ENCODE peak calls at places on chromosomes 2 and 18, in ten cellular contexts. O is body of pancreas, T is sigmoid colon, N is heart left ventricle, F is GM12891, E is H1, R is breast epithelium, G is K562, P is gastrocnemius medialis, J is transverse colon. Z is an unnamed sample.

GRCh38 chr18:9642799-9643445 is 28.6 kb upstream of the PPP4R1 start:
- DNase-seq in F (no peak), G (no peak), E (no peak), T (no peak), N (no peak), O (no peak), P (no peak), R (no peak), J (no peak), Z (no peak)

GRCh38 chr2:112906276-112906675 is 4.7 kb upstream of the IL37 start:
- DNase-seq in J (no peak), E (no peak), P (no peak), G (no peak), N (no peak), O (no peak), F (no peak), T (no peak), R (no peak), Z (no peak)

GRCh38 chr2:65122313-65122712 is 7.6 kb downstream of the RAB1A start:
- DNase-seq in T (no peak), J (no peak), E (no peak), F (no peak), R (no peak), N (no peak), G (no peak), P (no peak), O (no peak), Z (no peak)

GRCh38 chr2:223751012-223751411 is 86.4 kb downstream of the AP1S3 start:
- DNase-seq in E (no peak), J (no peak), F (no peak), G (no peak), O (no peak), P (no peak), T (no peak), R (no peak), N (no peak), Z (no peak)

GRCh38 chr2:141570474-141571131 is 560.2 kb downstream of the LRP1B start:
- DNase-seq in P (no peak), R (no peak), O (no peak), F (no peak), G (no peak), J (no peak), T (no peak), N (no peak), E (no peak), Z (no peak)

GRCh38 chr2:128520787-128521186 is 202.1 kb upstream of the HS6ST1 start:
- DNase-seq in F (peak), O (no peak), P (no peak), E (no peak), R (no peak), T (no peak), G (no peak), N (no peak), J (no peak), Z (no peak)

GRCh38 chr2:196229013-196229412 is 57.6 kb upstream of the STK17B start:
- DNase-seq in G (no peak), T (no peak), J (no peak), R (no peak), P (no peak), N (no peak), E (no peak), F (no peak), O (no peak), Z (no peak)

GRCh38 chr2:171625013-171625412 is 62.3 kb upstream of the DYNC1I2 start:
- DNase-seq in T (no peak), F (no peak), E (no peak), O (no peak), N (no peak), J (no peak), P (no peak), R (no peak), G (no peak), Z (no peak)

GRCh38 chr2:58039170-58039611 is 7.4 kb upstream of the VRK2 start:
- DNase-seq in F (no peak), T (no peak), N (no peak), E (no peak), O (no peak), J (no peak), P (no peak), R (no peak), G (peak), Z (peak)

GRCh38 chr2:179036353-179036905 is 13.5 kb downstream of the CCDC141 start:
- DNase-seq in P (no peak), N (no peak), O (no peak), E (no peak), T (no peak), R (no peak), G (no peak), F (no peak), J (no peak), Z (no peak)

GRCh38 chr2:69280017-69280671 is 106.9 kb downstream of the GFPT1 start:
- DNase-seq in P (no peak), J (no peak), O (no peak), E (no peak), T (no peak), R (no peak), F (no peak), N (no peak), G (no peak), Z (no peak)

GRCh38 chr2:236748801-236749200 is 179.2 kb downstream of the ACKR3 start:
- DNase-seq in E (no peak), N (no peak), T (no peak), J (no peak), G (no peak), O (peak), P (peak), F (no peak), R (no peak), Z (no peak)

GRCh38 chr2:40087927-40088326 is 308.9 kb upstream of the THUMPD2 start:
- DNase-seq in G (no peak), O (no peak), P (no peak), R (no peak), F (no peak), J (no peak), T (no peak), N (no peak), E (no peak), Z (no peak)

GRCh38 chr2:6642011-6642410 is 223.7 kb downstream of the CMPK2 start:
- DNase-seq in R (no peak), O (no peak), T (no peak), P (no peak), J (no peak), F (no peak), G (no peak), E (no peak), N (no peak), Z (no peak)

GRCh38 chr2:47313728-47314127 is 89.2 kb upstream of the MSH2 start:
- DNase-seq in O (no peak), T (no peak), R (no peak), G (peak), J (no peak), E (no peak), F (no peak), P (no peak), N (no peak), Z (no peak)

GRCh38 chr2:238700122-238700457 is 147.8 kb upstream of the TWIST2 start:
- DNase-seq in J (peak), E (no peak), P (no peak), F (no peak), T (no peak), O (peak), G (no peak), N (no peak), R (no peak), Z (no peak)

GRCh38 chr2:160203422-160203821 is 3.4 kb upstream of the ITGB6 start:
- DNase-seq in N (no peak), F (no peak), P (no peak), E (no peak), G (no peak), J (no peak), T (no peak), O (no peak), R (no peak), Z (no peak)

GRCh38 chr2:56170536-56170935 is 13.3 kb upstream of the CCDC85A start:
- DNase-seq in P (no peak), N (no peak), F (no peak), T (no peak), E (no peak), O (no peak), J (no peak), G (no peak), R (no peak), Z (no peak)

GRCh38 chr2:35347561-35347960 is 1008.0 kb upstream of the CRIM1 start:
- DNase-seq in G (no peak), O (no peak), E (no peak), R (no peak), P (no peak), J (no peak), N (no peak), F (no peak), T (no peak), Z (no peak)

GRCh38 chr2:164841719-164842623 is at the start of gene COBLL1:
- DNase-seq in R (peak), F (peak), E (no peak), N (peak), T (peak), P (peak), J (peak), G (peak), O (peak), Z (peak)
- TF ChIP-seq POLR2A in R (no peak), F (no peak), E (no peak), N (no peak), T (no peak), P (no peak), J (peak), G (no peak), O (peak), Z (no peak)

DNA sequence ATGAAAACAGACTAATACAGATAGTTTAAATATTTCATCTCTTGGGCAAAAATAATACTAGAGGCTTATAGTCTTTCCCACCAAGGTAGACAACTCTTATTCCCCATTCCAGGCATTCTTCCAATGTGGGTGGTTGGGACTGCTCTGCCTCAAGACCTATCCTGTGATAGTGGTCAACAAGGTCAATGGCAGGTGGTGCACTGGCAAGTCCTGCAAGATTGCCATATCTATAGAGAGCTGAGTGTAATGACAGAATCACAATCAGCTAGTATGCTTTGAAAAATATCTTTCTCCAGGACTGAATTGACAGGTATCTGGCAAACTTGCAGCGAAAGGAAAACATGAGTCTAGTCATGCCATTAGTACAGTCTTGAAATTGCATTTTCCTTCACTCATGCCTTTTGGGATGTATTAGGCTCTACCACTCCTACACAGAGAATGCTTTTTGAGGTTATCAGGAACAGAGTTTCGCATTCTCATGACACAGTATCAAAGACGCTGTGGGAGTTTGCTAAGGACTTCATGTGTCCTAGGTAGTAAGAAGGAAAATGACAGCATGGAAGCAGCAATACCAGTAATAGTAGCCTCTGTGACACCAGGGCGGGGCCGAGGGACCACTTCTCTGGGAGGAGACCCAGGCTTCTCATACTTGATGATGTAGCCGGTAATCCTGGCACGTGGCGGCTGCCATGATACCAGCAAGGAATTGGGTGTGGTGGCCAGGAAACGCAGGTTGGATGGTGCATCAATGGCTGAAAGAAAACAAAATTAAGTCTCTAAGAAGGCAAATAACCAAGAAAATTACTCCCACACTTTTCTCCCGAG is 61.0 kb downstream of the FN1 start:
- DNase-seq in J (no peak), O (no peak), N (no peak), F (no peak), T (no peak), P (no peak), G (no peak), E (no peak), R (no peak), Z (no peak)
- TF ChIP-seq POLR2A in J (no peak), O (no peak), N (no peak), F (no peak), T (no peak), P (no peak), G (no peak), E (no peak), R (no peak), Z (no peak)

DNA sequence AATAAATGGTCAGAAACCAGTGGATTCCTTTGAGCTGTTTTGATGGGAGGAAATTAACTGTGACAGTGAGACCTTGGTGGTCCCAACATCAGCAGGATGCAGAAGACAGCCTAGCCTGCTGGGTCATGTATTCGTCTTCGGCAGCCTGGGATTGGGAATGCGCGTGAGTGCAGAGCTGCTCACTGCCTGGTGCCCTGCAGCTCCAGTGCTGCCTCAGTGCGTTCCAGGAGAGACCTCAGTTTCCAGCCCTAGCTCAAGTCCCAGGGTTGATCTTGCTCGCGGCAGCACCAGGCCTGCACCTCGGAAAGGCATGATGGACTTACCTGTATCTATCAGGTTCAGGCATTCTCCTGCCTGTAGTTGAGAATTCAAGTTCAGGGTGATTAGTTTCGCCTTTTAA is 203.9 kb downstream of the SH3RF3 start:
- DNase-seq in P (no peak), O (no peak), N (no peak), J (no peak), R (no peak), E (no peak), F (no peak), T (no peak), G (no peak), Z (no peak)
- TF ChIP-seq POLR2A in P (no peak), O (no peak), N (no peak), J (no peak), R (no peak), E (no peak), F (no peak), T (no peak), G (no peak), Z (no peak)

GRCh38 chr2:105398522-105399206 is at the start of gene FHL2:
- DNase-seq in N (peak), J (peak), E (peak), O (peak), R (peak), P (peak), T (peak), F (peak), G (peak), Z (peak)
- TF ChIP-seq POLR2A in N (no peak), J (peak), E (peak), O (peak), R (peak), P (peak), T (peak), F (no peak), G (peak), Z (peak)

DNA sequence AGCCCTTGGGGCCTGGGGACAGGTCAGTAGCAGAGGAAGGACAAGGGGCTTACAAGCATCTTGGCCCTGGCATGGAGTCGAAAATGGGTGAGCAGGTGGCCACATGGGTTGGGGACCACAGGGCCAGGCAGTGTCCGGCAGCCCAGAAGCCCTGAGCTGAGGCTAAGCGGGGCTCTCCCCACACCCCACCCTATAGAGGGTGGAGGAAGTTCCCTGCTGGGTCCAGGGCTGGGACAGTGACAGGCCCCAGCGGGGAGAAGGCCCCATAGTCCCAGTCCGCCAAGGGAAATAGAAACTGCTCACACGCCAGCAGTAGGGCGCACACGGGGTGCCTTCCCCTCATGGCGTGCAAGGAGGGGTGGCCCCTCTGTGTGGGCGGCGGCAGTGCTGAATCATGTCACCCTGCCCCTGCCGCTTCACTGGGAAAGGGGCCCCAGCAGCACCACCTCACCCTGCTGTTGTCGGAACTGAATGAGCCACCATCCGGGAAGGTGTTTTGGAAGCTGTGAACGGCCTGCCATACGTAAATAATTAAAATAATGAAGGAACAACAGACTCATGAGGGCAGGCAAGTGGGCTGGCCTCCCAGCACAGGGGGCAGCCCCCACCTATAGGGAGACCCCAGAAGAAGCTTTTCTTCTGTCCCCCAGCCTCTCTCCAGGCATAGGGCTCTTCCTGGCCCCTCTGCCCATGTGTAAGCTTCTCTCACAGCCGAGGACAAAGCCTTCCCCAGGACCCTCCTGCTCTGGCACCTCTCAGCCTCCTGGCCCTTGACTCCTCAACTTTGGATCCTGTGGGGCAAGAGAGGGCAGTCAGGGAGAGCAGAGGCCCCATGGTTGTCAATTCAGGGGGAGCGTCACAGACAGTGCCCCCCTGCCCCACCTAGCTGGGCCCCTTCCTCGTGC is 12.7 kb upstream of the DUSP2 start:
- DNase-seq in E (no peak), F (peak), R (no peak), N (peak), O (no peak), G (peak), T (peak), P (no peak), J (no peak), Z (peak)
- TF ChIP-seq POLR2A in E (no peak), F (peak), R (no peak), N (no peak), O (no peak), G (peak), T (no peak), P (no peak), J (no peak), Z (peak)

DNA sequence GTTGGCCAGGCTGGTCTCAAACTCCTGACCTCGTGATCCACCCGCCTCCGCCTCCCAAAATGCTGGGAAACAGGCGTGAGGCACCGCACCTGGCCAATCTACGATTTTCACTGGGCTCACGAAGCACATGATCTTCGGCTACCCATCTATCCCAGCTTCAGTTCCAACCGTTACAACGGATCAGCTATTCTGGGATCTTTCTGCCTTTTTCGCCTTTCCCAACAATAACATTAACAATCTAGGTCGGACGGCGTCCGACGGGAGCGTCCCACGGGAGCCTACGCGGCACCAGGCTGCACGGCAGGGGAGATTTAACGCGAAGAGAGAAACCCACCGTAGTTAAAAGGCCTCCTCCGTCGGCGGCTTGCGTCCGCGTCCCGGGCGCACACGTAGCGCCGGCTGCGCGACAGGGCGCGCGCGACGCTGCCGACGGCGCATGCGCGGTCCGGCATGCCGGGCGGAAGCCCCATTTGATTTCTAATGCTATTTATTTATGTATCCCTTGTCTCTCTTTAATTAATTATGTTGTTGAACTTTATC is at the start of gene MSL3B:
- DNase-seq in E (no peak), T (no peak), N (peak), R (no peak), P (no peak), F (peak), O (peak), J (peak), G (peak), Z (peak)
- TF ChIP-seq POLR2A in E (no peak), T (no peak), N (no peak), R (no peak), P (no peak), F (peak), O (peak), J (no peak), G (peak), Z (peak)